ENCODE peak calls at places on chromosome 16, in eight cellular contexts. H is cardiac muscle cell; Z is lower leg skin; J is stimulated activated naive B cell treated with anti-CD40 and anti-IgM and Interleukin-4, amounts not matched to agents 10 μg/mL and 1 μg/mL and 100 μg/mL, for 72 hours; O is neural crest cell; W is tibial nerve; Q is MCF 10A; P is H9. T is an unnamed sample.

GRCh38 chr16:51262428-51262827 is 111.4 kb upstream of the SALL1 start:
- DNase-seq in H (no peak), Z (no peak), J (no peak), O (no peak), W (no peak), Q (no peak), P (no peak), T (no peak)

GRCh38 chr16:31869511-31870201 is 4.0 kb upstream of the ZNF267 start:
- DNase-seq in H (peak; percentile 63), Z (peak; percentile 82), J (peak; percentile 59), O (no peak), W (peak; percentile 70), Q (peak; percentile 58), P (peak; percentile 31), T (no peak)

GRCh38 chr16:23729503-23730424 is 16.7 kb upstream of the ERN2 start:
- DNase-seq in H (peak; percentile 89), Z (no peak), J (no peak), O (no peak), W (no peak), Q (peak; percentile 78), P (peak; percentile 85), T (peak; percentile 60)

GRCh38 chr16:19696312-19696711 is 21.7 kb downstream of the KNOP1 start:
- DNase-seq in H (peak; percentile 91), Z (peak; percentile 89), J (no peak), O (no peak), W (peak; percentile 89), Q (peak; percentile 87), P (no peak), T (no peak)

GRCh38 chr16:72876221-72876620 is 171.7 kb downstream of the ZFHX3 start:
- DNase-seq in H (peak; percentile 94), Z (peak; percentile 34), J (no peak), O (no peak), W (peak; percentile 50), Q (peak; percentile 77), P (no peak), T (no peak)

GRCh38 chr16:46932802-46933201 is 40.7 kb downstream of the DNAJA2 start:
- DNase-seq in H (no peak), Z (no peak), J (peak; percentile 38), O (no peak), W (no peak), Q (peak; percentile 5), P (peak; percentile 79), T (peak; percentile 89)

GRCh38 chr16:74909665-74910064 is 75.3 kb downstream of the WDR59 start:
- DNase-seq in H (no peak), Z (no peak), J (no peak), O (no peak), W (no peak), Q (no peak), P (no peak), T (no peak)

GRCh38 chr16:59635674-59636073 is 901.6 kb upstream of the GOT2 start:
- DNase-seq in H (peak; percentile 1), Z (no peak), J (no peak), O (no peak), W (no peak), Q (no peak), P (no peak), T (no peak)

GRCh38 chr16:46801428-46802049 is 29.4 kb downstream of the C16orf87 start:
- DNase-seq in H (peak; percentile 42), Z (no peak), J (no peak), O (no peak), W (no peak), Q (peak; percentile 31), P (no peak), T (peak; percentile 32)

GRCh38 chr16:19578378-19578851 is 22.9 kb downstream of the VPS35L start:
- DNase-seq in H (peak; percentile 20), Z (no peak), J (no peak), O (peak; percentile 8), W (no peak), Q (no peak), P (no peak), T (no peak)

GRCh38 chr16:60640038-60640437 is 1396.2 kb downstream of the CDH8 start:
- DNase-seq in H (no peak), Z (no peak), J (no peak), O (no peak), W (no peak), Q (no peak), P (no peak), T (no peak)

GRCh38 chr16:22424161-22424937 is 49.9 kb upstream of the CDR2 start:
- DNase-seq in H (peak; percentile 6), Z (peak; percentile 26), J (no peak), O (no peak), W (no peak), Q (no peak), P (no peak), T (no peak)

GRCh38 chr16:35342012-35342411 is 1882.6 kb downstream of the TP53TG3F start:
- DNase-seq in H (no peak), Z (no peak), J (no peak), O (no peak), W (no peak), Q (no peak), P (no peak), T (no peak)

GRCh38 chr16:89921699-89922476 is 1.3 kb upstream of the TUBB3 start:
- DNase-seq in H (peak; percentile 96), Z (no peak), J (no peak), O (peak; percentile 60), W (no peak), Q (peak; percentile 94), P (peak; percentile 86), T (peak; percentile 84)

GRCh38 chr16:49869731-49870130 is 13.8 kb upstream of the ZNF423 start:
- DNase-seq in H (no peak), Z (no peak), J (no peak), O (no peak), W (no peak), Q (no peak), P (no peak), T (no peak)

GRCh38 chr16:69105501-69106361 is at the start of gene HAS3:
- DNase-seq in H (peak; percentile 70), Z (peak; percentile 29), J (no peak), O (peak; percentile 58), W (no peak), Q (peak; percentile 81), P (peak; percentile 81), T (peak; percentile 94)

GRCh38 chr16:56350491-56351405 is 74.6 kb downstream of the AMFR start:
- DNase-seq in H (no peak), Z (no peak), J (no peak), O (no peak), W (no peak), Q (no peak), P (no peak), T (no peak)

GRCh38 chr16:46826618-46827017 is 4.4 kb downstream of the C16orf87 start:
- DNase-seq in H (no peak), Z (no peak), J (no peak), O (no peak), W (no peak), Q (peak; percentile 16), P (no peak), T (no peak)

GRCh38 chr16:90004577-90004976 is 14.7 kb downstream of the DBNDD1 start:
- DNase-seq in H (no peak), Z (no peak), J (no peak), O (no peak), W (no peak), Q (no peak), P (no peak), T (no peak)

GRCh38 chr16:84036131-84036530 is 6.5 kb downstream of the SLC38A8 start:
- DNase-seq in H (no peak), Z (no peak), J (no peak), O (no peak), W (no peak), Q (no peak), P (no peak), T (no peak)

GRCh38 chr16:66165879-66166278 is 200.6 kb upstream of the CDH5 start:
- DNase-seq in H (no peak), Z (no peak), J (no peak), O (no peak), W (no peak), Q (no peak), P (no peak), T (no peak)

GRCh38 chr16:662095-662494 is 5.8 kb upstream of the RHOT2 start:
- DNase-seq in H (no peak), Z (no peak), J (no peak), O (no peak), W (no peak), Q (no peak), P (no peak), T (no peak)

GRCh38 chr16:12706628-12707027 is 97.1 kb downstream of the CPPED1 start:
- DNase-seq in H (no peak), Z (no peak), J (no peak), O (no peak), W (no peak), Q (no peak), P (no peak), T (no peak)

GRCh38 chr16:49858200-49859129 is 2.6 kb upstream of the ZNF423 start:
- DNase-seq in H (peak; percentile 70), Z (no peak), J (no peak), O (peak; percentile 48), W (no peak), Q (peak; percentile 6), P (peak; percentile 67), T (peak; percentile 88)

GRCh38 chr16:72066747-72067146 is 3.7 kb downstream of the HPR start:
- DNase-seq in H (peak; percentile 64), Z (no peak), J (no peak), O (no peak), W (no peak), Q (peak; percentile 54), P (no peak), T (peak; percentile 39)